ENCODE peak calls at places on chromosomes 6 and 20, in nine cellular contexts. T is Caco-2, H is A549, J is astrocyte, B is A673, W is upper lobe of right lung, L is fibroblast of lung, K is tibial artery, C is psoas muscle. A is an unnamed sample.

GRCh38 chr6:33988121-33989015 is 157.5 kb downstream of the GRM4 start:
- DNase-seq in T (peak; percentile 88), H (no peak), J (no peak), B (no peak), W (peak; percentile 57), L (no peak), K (no peak), C (no peak), A (no peak)

GRCh38 chr6:125393449-125393858 is 91.7 kb upstream of the HDDC2 start:
- DNase-seq in T (no peak), H (no peak), J (no peak), B (no peak), W (no peak), L (no peak), K (no peak), C (no peak), A (no peak)

GRCh38 chr6:75412937-75413662 is 80.5 kb downstream of the FILIP1 start:
- DNase-seq in T (no peak), H (peak; percentile 78), J (peak; percentile 92), B (no peak), W (no peak), L (peak; percentile 94), K (no peak), C (no peak), A (no peak)

GRCh38 chr6:148746363-148747144 is at the start of gene UST:
- DNase-seq in T (no peak), H (peak; percentile 36), J (peak; percentile 89), B (peak; percentile 90), W (peak; percentile 91), L (peak; percentile 97), K (peak; percentile 93), C (peak; percentile 90), A (peak; percentile 85)

GRCh38 chr6:140040391-140040790 is 665.9 kb upstream of the CITED2 start:
- DNase-seq in T (no peak), H (no peak), J (peak; percentile 44), B (no peak), W (no peak), L (peak; percentile 29), K (no peak), C (no peak), A (no peak)

GRCh38 chr6:14467591-14467990 is 350.0 kb downstream of the CD83 start:
- DNase-seq in T (no peak), H (no peak), J (peak; percentile 64), B (no peak), W (no peak), L (peak; percentile 64), K (no peak), C (no peak), A (no peak)

GRCh38 chr6:141467881-141468280 is 664.8 kb upstream of the GJE1 start:
- DNase-seq in T (no peak), H (no peak), J (peak; percentile 91), B (no peak), W (no peak), L (no peak), K (no peak), C (no peak), A (no peak)

GRCh38 chr6:153312633-153313032 is 181.6 kb upstream of the RGS17 start:
- DNase-seq in T (no peak), H (peak; percentile 70), J (peak; percentile 18), B (peak; percentile 86), W (peak; percentile 87), L (peak; percentile 76), K (no peak), C (no peak), A (peak; percentile 16)

GRCh38 chr6:101876431-101876830 is 482.9 kb downstream of the GRIK2 start:
- DNase-seq in T (no peak), H (no peak), J (no peak), B (no peak), W (no peak), L (no peak), K (no peak), C (no peak), A (no peak)

GRCh38 chr20:9611921-9612320 is 97.5 kb downstream of the LAMP5 start:
- DNase-seq in T (no peak), H (no peak), J (no peak), B (no peak), W (no peak), L (no peak), K (no peak), C (no peak), A (no peak)

GRCh38 chr20:48910360-48910781 is 11.1 kb upstream of the ARFGEF2 start:
- DNase-seq in T (no peak), H (peak; percentile 24), J (no peak), B (no peak), W (no peak), L (peak; percentile 41), K (no peak), C (no peak), A (no peak)

GRCh38 chr6:167073679-167074274 is 49.1 kb upstream of the CCR6 start:
- DNase-seq in T (no peak), H (no peak), J (no peak), B (no peak), W (no peak), L (no peak), K (no peak), C (no peak), A (no peak)

GRCh38 chr6:26415791-26416190 is 13.7 kb downstream of the BTN3A1 start:
- DNase-seq in T (no peak), H (no peak), J (no peak), B (no peak), W (no peak), L (no peak), K (no peak), C (no peak), A (no peak)

DNA sequence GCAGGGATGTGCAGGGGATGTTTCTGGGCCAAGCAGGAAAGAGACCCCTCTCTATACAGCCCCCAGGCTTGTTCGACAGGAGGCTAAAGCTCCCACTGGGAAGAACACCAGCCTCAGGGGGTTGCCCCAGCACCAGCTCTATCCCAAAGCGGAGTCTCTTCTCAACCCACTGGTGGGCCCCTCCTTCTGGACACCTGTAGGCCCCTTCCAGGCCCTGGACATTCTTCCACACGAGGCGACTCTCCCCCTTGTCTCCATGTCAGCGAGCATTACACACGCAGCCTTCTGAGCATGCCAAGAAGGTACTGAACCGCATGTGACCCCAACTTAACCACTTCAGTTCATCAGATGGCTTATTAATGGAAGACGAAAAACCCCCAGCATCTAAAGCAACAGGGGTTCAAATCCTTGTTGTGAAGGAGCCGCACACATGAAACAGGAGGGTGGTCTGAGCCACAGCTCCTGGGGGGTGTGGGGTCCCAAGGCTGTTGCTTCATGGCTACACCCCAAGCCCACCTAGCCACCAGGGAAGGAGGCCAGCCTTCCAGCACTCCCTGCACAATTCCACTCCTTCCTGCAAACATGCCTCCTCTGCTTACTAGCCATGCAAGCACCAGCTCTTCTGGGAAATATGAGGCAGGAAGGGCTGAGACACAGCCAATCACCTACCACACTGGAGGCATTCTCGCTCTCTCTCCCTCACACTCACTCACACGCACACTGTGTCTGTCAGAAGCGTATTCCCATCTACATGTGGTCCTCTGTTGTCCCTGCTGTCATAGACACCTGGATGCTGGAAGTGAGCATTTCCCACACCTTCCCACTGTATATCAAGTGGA is 104.6 kb downstream of the NOL4L start:
- DNase-seq in T (peak; percentile 41), H (no peak), J (no peak), B (no peak), W (no peak), L (no peak), K (no peak), C (no peak), A (peak; percentile 3)
- H3K4me1 ChIP-seq in T (peaks cover 63% of the 10 kb centered on the region), H (peaks cover 37% of the 10 kb centered on the region), J (peaks cover 48% of the 10 kb centered on the region), B (peaks cover 4% of the 10 kb centered on the region), W (peaks cover 46% of the 10 kb centered on the region), L (peaks cover 8% of the 10 kb centered on the region), K (no peaks in the 10 kb centered on the region), C (peaks cover 18% of the 10 kb centered on the region), A (peaks cover 75% of the 10 kb centered on the region)

GRCh38 chr6:104941694-104942177 is 15.2 kb upstream of the LIN28B start:
- DNase-seq in T (no peak), H (no peak), J (no peak), B (peak; percentile 6), W (no peak), L (no peak), K (no peak), C (no peak), A (no peak)
- H3K4me3 ChIP-seq in T (no peak overlapping the region), H (no peak overlapping the region), J (peak overlapping the region; percentile 62), B (peak overlapping the region; percentile 52), W (no peak overlapping the region), L (peak overlapping the region; percentile 21), K (peak overlapping the region; percentile 45), C (no peak overlapping the region), A (peak overlapping the region; percentile 59)

GRCh38 chr6:159992366-159992765 is 23.5 kb downstream of the IGF2R start:
- DNase-seq in T (no peak), H (no peak), J (no peak), B (no peak), W (no peak), L (no peak), K (no peak), C (no peak), A (no peak)

GRCh38 chr6:159985296-159985940 is 16.5 kb downstream of the IGF2R start:
- DNase-seq in T (no peak), H (no peak), J (no peak), B (no peak), W (no peak), L (no peak), K (no peak), C (no peak), A (no peak)

GRCh38 chr6:159989882-159990480 is 21.1 kb downstream of the IGF2R start:
- DNase-seq in T (no peak), H (no peak), J (peak; percentile 75), B (peak; percentile 29), W (no peak), L (no peak), K (no peak), C (no peak), A (no peak)

GRCh38 chr6:159988983-159989454 is 20.1 kb downstream of the IGF2R start:
- DNase-seq in T (no peak), H (no peak), J (peak; percentile 64), B (no peak), W (no peak), L (no peak), K (no peak), C (no peak), A (no peak)

GRCh38 chr6:159989471-159989870 is 20.6 kb downstream of the IGF2R start:
- DNase-seq in T (no peak), H (no peak), J (no peak), B (no peak), W (no peak), L (no peak), K (no peak), C (no peak), A (no peak)
- H3K4me1 ChIP-seq in T (no peaks in the 10 kb centered on the region), H (peaks cover 22% of the 10 kb centered on the region), J (peaks cover 26% of the 10 kb centered on the region), B (peaks cover 10% of the 10 kb centered on the region), W (peaks cover 63% of the 10 kb centered on the region), L (peaks cover 7% of the 10 kb centered on the region), K (no peaks in the 10 kb centered on the region), C (peaks cover 77% of the 10 kb centered on the region), A (peaks cover 70% of the 10 kb centered on the region)

DNA sequence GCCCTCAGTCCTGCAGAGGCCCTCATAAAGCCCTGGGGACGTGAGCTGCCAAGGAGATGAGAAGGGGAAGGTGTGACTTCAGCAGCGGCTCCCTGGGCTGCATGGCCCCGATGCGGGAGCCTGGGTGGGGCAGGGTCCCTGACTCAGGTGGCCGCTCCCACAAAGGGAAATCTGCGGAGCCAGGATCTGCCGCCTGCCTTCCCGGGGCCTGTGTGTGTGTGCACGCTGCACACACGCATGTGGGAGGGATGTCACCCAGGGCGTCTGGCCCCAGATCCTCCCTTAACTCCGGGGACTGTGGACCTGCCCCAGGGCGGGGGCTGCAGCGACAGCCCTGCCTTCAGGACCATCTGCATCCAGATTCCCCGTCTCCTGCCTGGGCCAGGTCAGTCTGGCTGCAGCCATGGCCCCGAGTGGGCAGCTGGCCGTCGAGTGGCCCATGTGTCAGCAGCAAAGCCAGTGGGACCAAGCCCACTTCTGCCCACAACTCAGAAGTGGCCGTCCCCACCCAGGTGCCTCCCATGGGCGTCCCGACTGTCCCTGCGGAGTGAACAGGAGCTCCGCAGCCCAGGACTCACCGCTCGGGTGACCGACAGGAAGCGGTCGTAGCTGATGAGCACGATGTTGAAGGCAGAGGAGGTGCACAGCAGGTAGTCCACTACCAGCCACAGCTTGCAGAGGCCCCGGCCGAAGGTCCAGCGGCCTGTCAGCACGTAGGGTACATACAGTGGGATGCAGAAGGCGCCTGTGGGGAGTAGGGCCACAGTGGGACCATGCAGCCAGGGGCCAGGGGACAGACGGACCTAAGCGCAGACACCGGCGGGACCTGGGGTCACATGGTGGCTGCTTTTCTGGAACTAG is 1.9 kb downstream of the HRH3 start:
- DNase-seq in T (no peak), H (no peak), J (no peak), B (no peak), W (no peak), L (no peak), K (no peak), C (no peak), A (no peak)
- H3K4me3 ChIP-seq in T (no peak overlapping the region), H (no peak overlapping the region), J (no peak overlapping the region), B (no peak overlapping the region), W (no peak overlapping the region), L (no peak overlapping the region), K (no peak overlapping the region), C (no peak overlapping the region), A (no peak overlapping the region)